ENCODE peak calls at places on chromosome 15, in seven cellular contexts. One of them, this sample, is unnamed.

GRCh38 chr15:40776537-40777141 is 6.9 kb downstream of the C15orf62 start:
- DNase-seq in H9: no peak
- DNase-seq in choroid plexus epithelial cell: peak; percentile 39
- DNase-seq in neural crest cell: no peak
- DNase-seq in AG04450: no peak
- DNase-seq in prostate gland: peak; percentile 93
- DNase-seq in omental fat pad: no peak
- DNase-seq in this sample: peak; percentile 89

GRCh38 chr15:51681303-51681963 is at the start of gene SCG3:
- DNase-seq in AG04450: no peak
- DNase-seq in H9: peak; percentile 99
- DNase-seq in neural crest cell: peak; percentile 86
- DNase-seq in omental fat pad: peak; percentile 64
- DNase-seq in prostate gland: peak; percentile 50
- DNase-seq in choroid plexus epithelial cell: peak; percentile 71
- DNase-seq in this sample: peak; percentile 91

GRCh38 chr15:39171944-39172368 is 408.9 kb upstream of the THBS1 start:
- DNase-seq in prostate gland: peak; percentile 73
- DNase-seq in H9: peak; percentile 87
- DNase-seq in neural crest cell: no peak
- DNase-seq in omental fat pad: no peak
- DNase-seq in choroid plexus epithelial cell: peak; percentile 99
- DNase-seq in AG04450: peak; percentile 96
- DNase-seq in this sample: peak; percentile 94

GRCh38 chr15:74695597-74696397 is at the start of gene EDC3:
- DNase-seq in choroid plexus epithelial cell: peak; percentile 76
- DNase-seq in prostate gland: peak; percentile 86
- DNase-seq in H9: peak; percentile 87
- DNase-seq in neural crest cell: peak; percentile 74
- DNase-seq in AG04450: peak; percentile 23
- DNase-seq in omental fat pad: peak; percentile 83
- DNase-seq in this sample: peak; percentile 94

GRCh38 chr15:30872341-30872748 is 31.4 kb upstream of the FAN1 start:
- DNase-seq in neural crest cell: no peak
- DNase-seq in AG04450: no peak
- DNase-seq in prostate gland: no peak
- DNase-seq in omental fat pad: no peak
- DNase-seq in choroid plexus epithelial cell: peak; percentile 15
- DNase-seq in H9: no peak
- DNase-seq in this sample: no peak

GRCh38 chr15:59885832-59886231 is 118.3 kb upstream of the FOXB1 start:
- DNase-seq in H9: no peak
- DNase-seq in neural crest cell: peak; percentile 2
- DNase-seq in AG04450: no peak
- DNase-seq in prostate gland: peak; percentile 18
- DNase-seq in choroid plexus epithelial cell: no peak
- DNase-seq in omental fat pad: no peak
- DNase-seq in this sample: peak; percentile 95

GRCh38 chr15:77939851-77940250 is 137.7 kb downstream of the TBC1D2B start:
- DNase-seq in choroid plexus epithelial cell: no peak
- DNase-seq in neural crest cell: no peak
- DNase-seq in prostate gland: no peak
- DNase-seq in H9: no peak
- DNase-seq in omental fat pad: no peak
- DNase-seq in AG04450: no peak
- DNase-seq in this sample: no peak

GRCh38 chr15:92958105-92958504 is 58.0 kb downstream of the CHD2 start:
- DNase-seq in AG04450: no peak
- DNase-seq in H9: no peak
- DNase-seq in prostate gland: no peak
- DNase-seq in choroid plexus epithelial cell: peak; percentile 55
- DNase-seq in omental fat pad: no peak
- DNase-seq in neural crest cell: no peak
- DNase-seq in this sample: no peak

GRCh38 chr15:41954036-41954435 is 18.3 kb downstream of the EHD4 start:
- DNase-seq in H9: no peak
- DNase-seq in neural crest cell: no peak
- DNase-seq in AG04450: no peak
- DNase-seq in omental fat pad: no peak
- DNase-seq in choroid plexus epithelial cell: no peak
- DNase-seq in prostate gland: no peak
- DNase-seq in this sample: no peak

GRCh38 chr15:41955100-41955499 is 17.3 kb downstream of the EHD4 start:
- DNase-seq in choroid plexus epithelial cell: no peak
- DNase-seq in H9: no peak
- DNase-seq in omental fat pad: no peak
- DNase-seq in prostate gland: no peak
- DNase-seq in AG04450: no peak
- DNase-seq in neural crest cell: no peak
- DNase-seq in this sample: no peak

GRCh38 chr15:41957021-41957897 is 15.1 kb downstream of the EHD4 start:
- DNase-seq in H9: no peak
- DNase-seq in omental fat pad: no peak
- DNase-seq in prostate gland: no peak
- DNase-seq in choroid plexus epithelial cell: no peak
- DNase-seq in AG04450: no peak
- DNase-seq in neural crest cell: no peak
- DNase-seq in this sample: no peak

GRCh38 chr15:41958002-41958420 is 14.3 kb downstream of the EHD4 start:
- DNase-seq in H9: no peak
- DNase-seq in AG04450: no peak
- DNase-seq in prostate gland: no peak
- DNase-seq in choroid plexus epithelial cell: no peak
- DNase-seq in neural crest cell: no peak
- DNase-seq in omental fat pad: no peak
- DNase-seq in this sample: no peak

DNA sequence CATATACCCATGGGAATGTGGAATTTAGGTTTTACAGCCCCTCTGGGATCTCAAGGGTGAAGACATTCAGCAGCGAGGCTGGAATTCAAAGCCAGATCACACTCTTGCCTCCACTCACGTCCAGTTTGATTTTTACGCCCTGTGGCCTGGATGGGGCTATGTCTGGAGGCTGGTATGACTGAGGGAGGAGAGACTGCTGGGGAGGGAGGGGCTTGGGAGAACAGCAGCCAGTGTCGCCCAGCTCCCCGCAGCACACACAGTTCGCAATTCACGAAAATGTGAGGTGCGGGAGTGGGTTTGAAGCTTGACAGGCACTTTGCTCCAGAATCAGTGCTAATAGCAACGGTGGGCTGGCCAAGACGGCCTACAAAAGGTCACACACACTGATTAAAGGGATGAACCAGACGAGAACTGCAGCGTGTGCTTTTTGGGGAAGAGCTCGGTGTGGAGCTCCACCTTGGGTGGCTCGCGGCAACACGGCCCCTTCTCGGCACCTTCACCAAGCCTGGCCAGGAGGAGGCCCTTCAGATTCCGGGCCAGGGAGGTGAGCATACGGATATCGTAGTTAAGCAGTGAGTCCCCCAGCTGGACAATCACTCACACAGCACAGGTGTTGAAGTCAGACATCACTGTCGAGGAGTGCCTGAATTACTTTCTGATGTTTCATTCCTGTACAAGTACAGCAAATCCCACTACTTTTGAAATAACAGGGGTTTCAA is 16.4 kb downstream of the EHD4 start:
- DNase-seq in AG04450: no peak
- DNase-seq in choroid plexus epithelial cell: no peak
- DNase-seq in H9: peak; percentile 52
- DNase-seq in omental fat pad: no peak
- DNase-seq in neural crest cell: no peak
- DNase-seq in prostate gland: no peak
- DNase-seq in this sample: no peak
- TF ChIP-seq CTCF in AG04450: no peak
- TF ChIP-seq CTCF in choroid plexus epithelial cell: no peak
- TF ChIP-seq CTCF in H9: no peak
- TF ChIP-seq CTCF in omental fat pad: no peak
- TF ChIP-seq CTCF in neural crest cell: no peak
- TF ChIP-seq CTCF in prostate gland: no peak
- TF ChIP-seq CTCF in this sample: no peak

GRCh38 chr15:34584321-34584668 is 844 bp upstream of the GOLGA8B start:
- DNase-seq in omental fat pad: no peak
- DNase-seq in choroid plexus epithelial cell: no peak
- DNase-seq in AG04450: no peak
- DNase-seq in H9: no peak
- DNase-seq in neural crest cell: no peak
- DNase-seq in prostate gland: no peak
- DNase-seq in this sample: peak; percentile 70

GRCh38 chr15:34582461-34583357 is 742 bp downstream of the GOLGA8B start:
- DNase-seq in prostate gland: no peak
- DNase-seq in omental fat pad: no peak
- DNase-seq in AG04450: no peak
- DNase-seq in choroid plexus epithelial cell: peak; percentile 18
- DNase-seq in neural crest cell: no peak
- DNase-seq in H9: peak; percentile 43
- DNase-seq in this sample: peak; percentile 75

GRCh38 chr15:34583399-34584320 is at the start of gene GOLGA8B:
- DNase-seq in neural crest cell: peak; percentile 55
- DNase-seq in H9: peak; percentile 83
- DNase-seq in prostate gland: peak; percentile 68
- DNase-seq in AG04450: no peak
- DNase-seq in omental fat pad: no peak
- DNase-seq in choroid plexus epithelial cell: peak; percentile 60
- DNase-seq in this sample: peak; percentile 88

GRCh38 chr15:34584996-34585395 is 1.5 kb upstream of the GOLGA8B start:
- DNase-seq in choroid plexus epithelial cell: no peak
- DNase-seq in AG04450: no peak
- DNase-seq in omental fat pad: no peak
- DNase-seq in H9: no peak
- DNase-seq in neural crest cell: no peak
- DNase-seq in prostate gland: no peak
- DNase-seq in this sample: peak; percentile 49

GRCh38 chr15:34588046-34588674 is 4.7 kb upstream of the GOLGA8B start:
- DNase-seq in choroid plexus epithelial cell: peak; percentile 91
- DNase-seq in neural crest cell: peak; percentile 51
- DNase-seq in AG04450: peak; percentile 68
- DNase-seq in H9: peak; percentile 73
- DNase-seq in omental fat pad: no peak
- DNase-seq in prostate gland: peak; percentile 39
- DNase-seq in this sample: peak; percentile 62
- TF ChIP-seq CTCF in choroid plexus epithelial cell: peak; percentile 88
- TF ChIP-seq CTCF in neural crest cell: peak; percentile 85
- TF ChIP-seq CTCF in AG04450: peak; percentile 85
- TF ChIP-seq CTCF in H9: peak; percentile 83
- TF ChIP-seq CTCF in omental fat pad: no peak
- TF ChIP-seq CTCF in prostate gland: peak; percentile 53
- TF ChIP-seq CTCF in this sample: peak; percentile 99

DNA sequence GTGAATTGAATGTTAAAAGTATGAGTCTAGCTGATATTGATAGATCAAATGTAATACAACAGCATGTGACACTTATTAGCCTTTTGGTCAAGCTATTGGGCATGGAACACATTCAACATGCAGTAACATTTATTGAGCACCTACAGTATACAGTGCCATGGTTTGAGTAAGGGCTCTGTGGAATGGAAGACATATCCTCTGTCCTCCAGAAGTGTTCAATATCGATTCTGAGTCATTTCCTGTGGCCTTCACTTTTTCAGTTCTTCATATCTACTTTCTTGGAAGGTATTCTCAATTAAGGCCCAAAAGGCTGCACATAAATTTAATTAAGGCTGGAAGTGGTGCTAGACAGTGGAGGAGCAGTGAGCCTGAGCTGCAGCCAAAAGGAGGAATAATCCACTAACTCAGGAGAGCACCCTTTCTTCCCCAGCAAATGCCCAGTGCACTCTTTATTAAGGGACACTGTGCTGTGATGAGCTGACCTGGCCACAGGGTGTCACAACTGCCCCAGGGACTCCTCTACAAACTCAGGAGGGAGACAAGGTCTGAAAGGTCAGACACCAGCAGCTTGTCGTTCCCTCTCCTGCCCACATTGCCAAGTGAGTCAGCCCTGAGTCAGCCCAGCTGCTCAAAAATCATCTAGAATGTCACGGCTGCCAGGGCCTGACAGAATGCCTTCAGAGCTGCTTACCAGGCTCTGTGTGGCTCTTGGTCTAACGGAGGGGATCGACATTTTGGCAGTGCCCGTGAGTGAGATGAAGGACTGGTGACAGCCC is 544.8 kb downstream of the AGBL1 start:
- DNase-seq in neural crest cell: peak; percentile 14
- DNase-seq in choroid plexus epithelial cell: peak; percentile 30
- DNase-seq in prostate gland: no peak
- DNase-seq in omental fat pad: no peak
- DNase-seq in AG04450: no peak
- DNase-seq in H9: peak; percentile 88
- DNase-seq in this sample: peak; percentile 98
- TF ChIP-seq CTCF in neural crest cell: peak; percentile 61
- TF ChIP-seq CTCF in choroid plexus epithelial cell: peak; percentile 22
- TF ChIP-seq CTCF in prostate gland: no peak
- TF ChIP-seq CTCF in omental fat pad: no peak
- TF ChIP-seq CTCF in AG04450: no peak
- TF ChIP-seq CTCF in H9: peak; percentile 77
- TF ChIP-seq CTCF in this sample: peak; percentile 99

GRCh38 chr15:69952210-69952555 is 145.5 kb downstream of the TLE3 start:
- DNase-seq in prostate gland: no peak
- DNase-seq in H9: no peak
- DNase-seq in AG04450: no peak
- DNase-seq in choroid plexus epithelial cell: no peak
- DNase-seq in omental fat pad: no peak
- DNase-seq in neural crest cell: no peak
- DNase-seq in this sample: no peak

GRCh38 chr15:69953816-69954215 is 143.9 kb downstream of the TLE3 start:
- DNase-seq in omental fat pad: no peak
- DNase-seq in neural crest cell: no peak
- DNase-seq in AG04450: no peak
- DNase-seq in H9: no peak
- DNase-seq in choroid plexus epithelial cell: no peak
- DNase-seq in prostate gland: no peak
- DNase-seq in this sample: no peak

GRCh38 chr15:69954726-69955125 is 143.0 kb downstream of the TLE3 start:
- DNase-seq in omental fat pad: no peak
- DNase-seq in choroid plexus epithelial cell: no peak
- DNase-seq in AG04450: no peak
- DNase-seq in H9: no peak
- DNase-seq in neural crest cell: no peak
- DNase-seq in prostate gland: no peak
- DNase-seq in this sample: no peak

GRCh38 chr15:69955240-69955894 is 142.3 kb downstream of the TLE3 start:
- DNase-seq in choroid plexus epithelial cell: no peak
- DNase-seq in H9: no peak
- DNase-seq in AG04450: no peak
- DNase-seq in omental fat pad: no peak
- DNase-seq in neural crest cell: no peak
- DNase-seq in prostate gland: no peak
- DNase-seq in this sample: no peak

DNA sequence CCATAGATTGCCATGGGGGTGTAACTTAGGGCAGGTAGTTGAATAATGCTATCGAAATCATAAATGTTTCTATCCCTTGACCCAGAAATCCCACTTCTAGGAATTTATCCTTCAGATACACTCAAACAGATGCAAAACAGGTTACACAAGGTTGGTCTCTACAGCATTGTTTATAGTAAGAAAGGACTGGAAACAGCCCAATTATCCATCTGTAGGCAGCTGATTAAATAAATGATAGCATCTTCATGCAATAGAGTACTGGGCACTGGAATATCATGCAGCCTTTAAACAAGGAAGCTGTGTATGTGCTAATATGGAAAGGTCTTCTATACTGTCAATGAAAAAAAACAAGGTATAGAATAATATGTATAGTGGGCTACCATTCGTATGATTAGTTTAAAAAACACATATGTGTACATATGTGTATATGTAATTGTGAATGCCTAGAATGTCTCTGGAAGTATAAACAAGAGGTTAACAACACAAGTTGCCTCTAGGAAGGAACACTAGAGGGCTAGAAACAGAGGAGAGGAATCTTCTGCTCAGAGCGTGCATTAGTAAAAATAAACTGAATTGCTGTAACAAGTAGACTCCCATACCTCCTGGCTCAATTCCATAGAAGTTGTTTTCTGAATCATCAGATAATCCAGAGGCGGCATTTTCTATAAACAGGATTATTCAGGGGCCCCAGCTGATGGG is 146.1 kb downstream of the TLE3 start:
- DNase-seq in prostate gland: peak; percentile 43
- DNase-seq in AG04450: no peak
- DNase-seq in neural crest cell: no peak
- DNase-seq in H9: no peak
- DNase-seq in omental fat pad: no peak
- DNase-seq in choroid plexus epithelial cell: peak; percentile 64
- DNase-seq in this sample: no peak
- TF ChIP-seq CTCF in prostate gland: no peak
- TF ChIP-seq CTCF in AG04450: peak; percentile 37
- TF ChIP-seq CTCF in neural crest cell: no peak
- TF ChIP-seq CTCF in H9: no peak
- TF ChIP-seq CTCF in omental fat pad: no peak
- TF ChIP-seq CTCF in choroid plexus epithelial cell: peak; percentile 44
- TF ChIP-seq CTCF in this sample: no peak

This sample was measured in RWPE2.